ENCODE peak calls at places on chromosomes 2 and 18, in six cellular contexts. Y is transverse colon; T is CD4-positive, CD25-positive, alpha-beta regulatory T cell; F is SJSA1; C is HCT116; K is adipocyte. P is an unnamed sample.
A peak's percentile ranks its signal among the peaks of the same experiment; 100 is the strongest.

GRCh38 chr2:62362561-62362960 is 143.4 kb downstream of the TMEM17 start:
- DNase-seq in Y (no peak), T (no peak), F (no peak), C (no peak), K (no peak), P (no peak)

GRCh38 chr18:11323359-11323819 is 174.0 kb upstream of the PIEZO2 start:
- DNase-seq in Y (no peak), T (no peak), F (peak; percentile 86), C (no peak), K (peak; percentile 59), P (peak; percentile 40)

GRCh38 chr2:233115121-233115520 is 55.0 kb downstream of the INPP5D start:
- DNase-seq in Y (no peak), T (no peak), F (no peak), C (no peak), K (no peak), P (no peak)

GRCh38 chr2:96961551-96961950 is 24.8 kb downstream of the FAM178B start:
- DNase-seq in Y (no peak), T (no peak), F (no peak), C (no peak), K (no peak), P (no peak)

GRCh38 chr2:175206866-175207265 is 25.4 kb upstream of the ATP5MC3 start:
- DNase-seq in Y (no peak), T (no peak), F (no peak), C (no peak), K (no peak), P (no peak)

GRCh38 chr2:62292190-62292589 is 96.3 kb downstream of the B3GNT2 start:
- DNase-seq in Y (peak; percentile 21), T (no peak), F (no peak), C (no peak), K (peak; percentile 28), P (no peak)

GRCh38 chr2:31322376-31322775 is 88.4 kb downstream of the EHD3 start:
- DNase-seq in Y (no peak), T (no peak), F (no peak), C (no peak), K (peak; percentile 39), P (no peak)

GRCh38 chr2:136116111-136116812 is 1.7 kb downstream of the CXCR4 start:
- DNase-seq in Y (peak; percentile 60), T (peak; percentile 85), F (peak; percentile 24), C (no peak), K (peak; percentile 1), P (no peak)

GRCh38 chr2:240446618-240447175 is 11.2 kb downstream of the GPC1 start:
- DNase-seq in Y (no peak), T (no peak), F (no peak), C (no peak), K (no peak), P (no peak)

GRCh38 chr18:78790960-78791359 is 188.7 kb upstream of the SALL3 start:
- DNase-seq in Y (no peak), T (no peak), F (no peak), C (no peak), K (no peak), P (no peak)

GRCh38 chr2:169108098-169108884 is 38.9 kb downstream of the DHRS9 start:
- DNase-seq in Y (no peak), T (no peak), F (no peak), C (no peak), K (no peak), P (no peak)

GRCh38 chr2:142980246-142981068 is 103.0 kb downstream of the KYNU start:
- DNase-seq in Y (no peak), T (peak; percentile 10), F (peak; percentile 6), C (peak; percentile 16), K (peak; percentile 77), P (no peak)

GRCh38 chr2:209682646-209683045 is 89.0 kb upstream of the UNC80 start:
- DNase-seq in Y (no peak), T (no peak), F (no peak), C (no peak), K (no peak), P (no peak)

GRCh38 chr2:157221394-157221988 is 36.0 kb upstream of the GALNT5 start:
- DNase-seq in Y (no peak), T (no peak), F (no peak), C (no peak), K (no peak), P (no peak)

GRCh38 chr2:109239720-109240119 is 110.7 kb downstream of the SH3RF3 start:
- DNase-seq in Y (no peak), T (no peak), F (peak; percentile 65), C (no peak), K (peak; percentile 72), P (no peak)

GRCh38 chr2:106193491-106193976 is 567 bp downstream of the UXS1 start:
- DNase-seq in Y (peak; percentile 63), T (peak; percentile 35), F (peak; percentile 47), C (no peak), K (peak; percentile 63), P (no peak)

GRCh38 chr2:80326214-80326613 is 21.7 kb upstream of the LRRTM1 start:
- DNase-seq in Y (no peak), T (no peak), F (no peak), C (no peak), K (peak; percentile 22), P (no peak)

GRCh38 chr2:226740039-226740648 is 59.5 kb downstream of the IRS1 start:
- DNase-seq in Y (no peak), T (no peak), F (no peak), C (no peak), K (no peak), P (no peak)

GRCh38 chr18:468841-469796 is 31.4 kb downstream of the COLEC12 start:
- DNase-seq in Y (no peak), T (no peak), F (no peak), C (no peak), K (no peak), P (no peak)

DNA sequence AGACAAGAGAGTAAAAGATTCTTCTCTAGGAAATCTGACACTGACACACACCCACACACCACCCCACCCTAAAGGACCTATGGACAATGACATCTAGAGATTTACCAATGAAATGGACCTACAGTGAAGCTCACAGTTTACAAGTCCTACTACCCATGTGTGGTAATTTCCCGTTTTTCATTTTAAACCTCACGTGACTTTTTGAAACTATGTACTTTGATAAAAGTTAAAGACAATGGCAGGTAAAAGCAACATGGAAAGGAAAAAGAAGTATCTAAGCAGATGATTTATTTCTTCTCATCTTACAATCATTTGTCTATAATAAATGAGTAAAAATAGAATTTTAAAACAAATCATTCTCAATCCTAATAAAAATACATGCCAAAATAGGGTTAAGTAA is 27.7 kb downstream of the REV1 start:
- DNase-seq in Y (no peak), T (no peak), F (no peak), C (no peak), K (no peak), P (no peak)
- H3K36me3 ChIP-seq in Y (no peaks in the 10 kb centered on the region), T (peaks cover 42% of the 10 kb centered on the region), F (peaks cover 58% of the 10 kb centered on the region), C (peaks cover 39% of the 10 kb centered on the region), K (peaks cover 38% of the 10 kb centered on the region), P (peaks cover 2% of the 10 kb centered on the region)

DNA sequence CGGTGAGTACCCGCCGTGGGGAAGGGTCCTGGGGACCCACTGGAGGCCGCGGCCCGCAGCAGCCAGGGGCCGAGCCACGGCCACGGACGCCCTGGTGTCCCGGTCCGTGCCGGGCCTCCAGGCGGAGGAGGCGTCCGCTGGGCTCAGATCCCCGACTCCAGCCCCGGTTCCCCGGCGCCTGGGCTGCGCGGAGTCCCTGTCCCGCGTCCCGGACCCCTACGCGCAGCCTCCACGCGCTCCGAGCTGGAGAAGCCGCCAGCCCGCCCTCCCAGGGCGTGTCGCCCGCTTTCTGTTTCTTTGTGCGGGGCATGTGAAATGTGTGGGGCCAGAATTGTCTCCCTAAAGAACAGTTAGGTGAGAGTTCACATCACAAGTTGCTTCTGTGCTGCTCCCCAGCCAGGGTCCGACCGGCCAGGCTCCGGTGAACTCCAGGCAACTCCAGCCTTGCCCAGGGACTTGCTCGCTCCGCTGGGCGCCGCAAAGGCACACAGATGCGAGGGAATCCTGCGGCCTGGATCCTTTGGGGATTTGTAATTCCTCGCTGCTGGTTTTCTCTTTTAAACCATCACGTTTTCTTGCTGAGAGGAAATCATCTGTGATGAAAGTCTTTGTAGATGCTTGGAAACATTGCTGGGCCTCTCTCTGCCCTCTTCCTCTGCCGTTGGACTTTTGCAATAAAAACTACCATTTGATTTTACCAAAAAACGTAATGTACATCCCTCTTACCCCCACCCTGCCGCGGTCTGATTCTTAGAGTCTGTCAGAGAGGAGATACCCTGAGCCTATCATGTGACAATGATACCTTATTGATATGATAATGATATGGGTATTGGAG is 570 bp downstream of the GYPC start:
- DNase-seq in Y (peak; percentile 35), T (peak; percentile 57), F (no peak), C (no peak), K (peak; percentile 75), P (no peak)
- H3K4me3 ChIP-seq in Y (peak overlapping the region; percentile 23), T (peak overlapping the region; percentile 96), F (no peak overlapping the region), C (no peak overlapping the region), K (peak overlapping the region; percentile 92), P (peak overlapping the region; percentile 50)

GRCh38 chr2:26224095-26224494 is 20.3 kb downstream of the HADHA start:
- DNase-seq in Y (no peak), T (no peak), F (no peak), C (no peak), K (no peak), P (no peak)

GRCh38 chr2:26230806-26231205 is 13.6 kb downstream of the HADHA start:
- DNase-seq in Y (no peak), T (no peak), F (no peak), C (no peak), K (no peak), P (no peak)

GRCh38 chr2:26235089-26235488 is 9.3 kb downstream of the HADHA start:
- DNase-seq in Y (no peak), T (no peak), F (no peak), C (no peak), K (no peak), P (no peak)

DNA sequence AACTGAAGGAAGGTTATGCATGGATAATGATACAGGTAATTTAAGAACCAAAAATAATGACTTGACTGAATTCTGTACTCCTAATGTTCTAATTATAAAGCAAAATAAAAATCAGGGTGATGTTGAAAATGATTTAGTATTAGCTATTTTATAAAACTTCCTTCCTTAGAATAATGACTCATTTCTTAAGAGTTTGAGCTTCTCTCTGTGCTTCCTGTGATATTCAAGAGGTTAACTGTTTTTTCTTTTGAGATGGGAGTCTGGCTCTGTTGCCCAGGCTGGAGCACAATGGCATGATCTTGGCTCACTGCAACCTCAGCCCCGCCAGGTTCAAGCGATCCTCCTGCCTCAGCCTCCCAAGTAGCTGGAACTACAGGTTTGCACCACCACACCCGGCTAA is 14.8 kb downstream of the HADHA start:
- DNase-seq in Y (no peak), T (no peak), F (no peak), C (no peak), K (no peak), P (no peak)
- H3K36me3 ChIP-seq in Y (no peaks in the 10 kb centered on the region), T (peaks cover 79% of the 10 kb centered on the region), F (peaks cover 72% of the 10 kb centered on the region), C (peaks cover 28% of the 10 kb centered on the region), K (peaks cover 100% of the 10 kb centered on the region), P (peaks cover 12% of the 10 kb centered on the region)

DNA sequence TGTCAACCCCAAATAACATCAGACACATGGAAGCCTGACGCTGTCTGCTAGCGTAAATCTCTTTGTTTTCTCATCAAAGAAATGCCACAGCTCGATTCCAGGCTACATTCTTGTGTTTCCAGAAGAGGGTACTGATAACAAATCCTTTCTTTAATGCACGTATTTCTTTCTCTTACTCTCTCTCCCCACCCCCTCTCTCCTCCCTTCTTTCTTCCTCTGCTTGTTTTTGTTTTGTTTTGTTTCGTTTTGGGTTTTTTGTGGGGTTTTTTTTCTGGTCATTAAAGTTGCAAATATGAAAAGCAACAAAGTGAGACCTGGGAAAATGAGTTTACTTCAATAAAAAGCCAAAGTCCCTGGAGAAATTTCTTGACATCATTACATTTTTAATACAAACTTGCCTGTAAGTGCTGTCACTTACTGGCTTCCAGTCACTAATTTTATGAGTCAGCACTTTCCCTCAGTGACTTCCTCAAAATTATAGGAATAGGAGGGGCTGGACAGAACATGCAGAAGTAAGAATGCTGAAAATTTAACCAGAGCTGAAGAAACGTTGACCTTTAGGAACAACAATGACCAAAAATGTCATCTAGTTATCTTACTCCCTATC is 106.7 kb upstream of the NABP1 start:
- DNase-seq in Y (no peak), T (peak; percentile 68), F (peak; percentile 85), C (peak; percentile 36), K (peak; percentile 79), P (no peak)
- H3K4me3 ChIP-seq in Y (no peak overlapping the region), T (peak overlapping the region; percentile 77), F (peak overlapping the region; percentile 15), C (peak overlapping the region; percentile 9), K (peak overlapping the region; percentile 58), P (no peak overlapping the region)